ENCODE peak calls at places on chromosome 6, in eight cellular contexts. R is NCI-H1694; E is mesendoderm; F is psoas muscle; K is effector CD4-positive, alpha-beta T cell; Q is substantia nigra; A is astrocyte of the hippocampus; M is mesothelial cell of epicardium. S is an unnamed sample.

GRCh38 chr6:41443616-41444525 is 102.3 kb upstream of the FOXP4 start:
- DNase-seq in R (no peak), E (peak), F (peak), K (no peak), Q (no peak), A (no peak), M (peak), S (no peak)

GRCh38 chr6:53630533-53631269 is 34.9 kb downstream of the KLHL31 start:
- DNase-seq in R (no peak), E (no peak), F (no peak), K (no peak), Q (no peak), A (no peak), M (no peak), S (no peak)

GRCh38 chr6:81751388-81752083 is 945 bp downstream of the TENT5A start:
- DNase-seq in R (no peak), E (peak), F (peak), K (peak), Q (peak), A (peak), M (peak), S (no peak)

GRCh38 chr6:27605401-27606342 is 132.8 kb upstream of the ZNF184 start:
- DNase-seq in R (no peak), E (peak), F (no peak), K (no peak), Q (no peak), A (peak), M (peak), S (no peak)

GRCh38 chr6:2542101-2542857 is 208.4 kb downstream of the MYLK4 start:
- DNase-seq in R (no peak), E (no peak), F (no peak), K (no peak), Q (no peak), A (no peak), M (no peak), S (no peak)

GRCh38 chr6:4776493-4776966 is 326 bp downstream of the CDYL start:
- DNase-seq in R (no peak), E (peak), F (no peak), K (peak), Q (no peak), A (no peak), M (no peak), S (no peak)

GRCh38 chr6:1745814-1746213 is 136.1 kb downstream of the FOXC1 start:
- DNase-seq in R (no peak), E (no peak), F (no peak), K (no peak), Q (no peak), A (no peak), M (no peak), S (no peak)

GRCh38 chr6:16764188-16764950 is 3.1 kb upstream of the ATXN1 start:
- DNase-seq in R (no peak), E (peak), F (no peak), K (no peak), Q (no peak), A (peak), M (no peak), S (no peak)

GRCh38 chr6:112701201-112701600 is 354.1 kb downstream of the RFPL4B start:
- DNase-seq in R (no peak), E (peak), F (no peak), K (no peak), Q (no peak), A (peak), M (peak), S (no peak)

GRCh38 chr6:149727793-149728498 is 10.0 kb upstream of the LATS1 start:
- DNase-seq in R (no peak), E (no peak), F (no peak), K (no peak), Q (no peak), A (no peak), M (no peak), S (no peak)